ENCODE peak calls at places on chromosomes 13 and 19, in four cellular contexts. L is vagina, F is heart left ventricle, K is lower leg skin. O is an unnamed sample.

GRCh38 chr13:65829241-65830008 is 1400.7 kb downstream of the PCDH9 start:
- DNase-seq in L (no peak), F (no peak), K (no peak), O (no peak)

GRCh38 chr19:35116085-35116801 is 620 bp downstream of the FXYD3 start:
- DNase-seq in L (no peak), F (no peak), K (peak), O (no peak)

GRCh38 chr13:113208424-113209335 is at the start of gene PCID2:
- DNase-seq in L (no peak), F (peak), K (peak), O (peak)

GRCh38 chr19:37829526-37829925 is 50.1 kb upstream of the ZNF573 start:
- DNase-seq in L (no peak), F (no peak), K (no peak), O (no peak)

GRCh38 chr19:48681127-48681470 is 8.3 kb upstream of the NTN5 start:
- DNase-seq in L (no peak), F (no peak), K (no peak), O (peak)

GRCh38 chr13:90447735-90448103 is 899.8 kb upstream of the MIR17HG start:
- DNase-seq in L (no peak), F (no peak), K (no peak), O (peak)

GRCh38 chr13:20136781-20137703 is 23.8 kb downstream of the GJA3 start:
- DNase-seq in L (no peak), F (no peak), K (no peak), O (no peak)

GRCh38 chr19:43464089-43464775 is 1.2 kb downstream of the LYPD3 start:
- DNase-seq in L (no peak), F (peak), K (peak), O (no peak)

GRCh38 chr13:94345374-94346195 is 133.9 kb downstream of the DCT start:
- DNase-seq in L (no peak), F (no peak), K (no peak), O (no peak)

GRCh38 chr19:3697671-3698385 is 2.4 kb downstream of the PIP5K1C start:
- DNase-seq in L (no peak), F (no peak), K (peak), O (no peak)

GRCh38 chr19:53103903-53104203 is 631 bp upstream of the ZNF160 start:
- DNase-seq in L (no peak), F (no peak), K (no peak), O (no peak)

GRCh38 chr13:44414771-44415170 is 41.1 kb downstream of the SERP2 start:
- DNase-seq in L (no peak), F (no peak), K (no peak), O (no peak)

GRCh38 chr13:114275309-114275708 is 6.1 kb upstream of the UPF3A start:
- DNase-seq in L (no peak), F (no peak), K (no peak), O (no peak)

GRCh38 chr13:104764600-104764999 is 1698.4 kb upstream of the SLC10A2 start:
- DNase-seq in L (no peak), F (no peak), K (no peak), O (no peak)

GRCh38 chr19:5672708-5673459 is 7.4 kb downstream of the MICOS13 start:
- DNase-seq in L (no peak), F (no peak), K (no peak), O (no peak)

GRCh38 chr19:9406798-9407352 is 28.5 kb downstream of the ZNF266 start:
- DNase-seq in L (no peak), F (peak), K (no peak), O (peak)

DNA sequence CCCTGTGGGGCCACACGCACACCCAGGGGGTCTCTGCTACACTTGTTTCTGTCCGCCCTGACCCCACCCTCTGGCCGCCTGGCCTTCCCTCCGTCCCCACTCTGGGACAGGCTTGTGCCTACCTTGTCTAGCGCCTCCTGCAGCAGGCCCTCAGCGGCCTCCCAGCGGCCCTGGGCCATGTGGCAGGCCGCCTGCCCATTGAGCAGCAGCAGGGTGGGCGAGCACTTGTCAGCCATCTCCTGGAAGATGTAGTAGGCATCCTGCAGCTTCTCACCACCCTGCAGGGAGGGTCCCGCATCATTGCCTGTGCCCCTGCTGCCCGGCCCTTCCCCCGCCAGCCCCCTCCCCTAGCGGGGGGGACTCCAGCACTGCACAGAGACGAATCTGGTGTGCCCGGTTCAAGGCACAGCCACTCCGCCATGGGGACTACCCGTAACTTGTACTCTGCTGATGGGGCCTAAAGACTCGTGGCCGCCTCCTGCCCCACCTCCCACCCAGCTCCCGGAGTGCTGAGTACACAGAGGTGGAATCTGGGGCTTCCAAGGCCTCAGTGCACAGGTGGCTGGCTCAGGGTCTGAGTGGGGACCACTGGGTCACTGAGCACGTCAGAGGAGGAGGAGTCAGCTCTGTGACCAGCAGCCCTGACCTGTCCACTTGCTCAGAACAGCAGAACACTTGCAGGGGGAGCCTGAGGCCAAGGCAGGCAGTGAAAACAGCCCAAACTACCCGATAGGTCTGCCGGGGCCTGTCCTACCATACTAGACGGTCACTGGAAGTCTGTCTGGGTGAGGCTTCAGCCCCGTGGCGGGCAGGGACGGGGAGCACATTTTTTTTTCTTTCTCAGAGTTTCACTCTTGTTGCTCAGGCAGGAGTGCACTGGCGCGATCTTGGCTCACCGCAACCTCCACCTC is 7.4 kb upstream of the CERS1 start:
- DNase-seq in L (no peak), F (no peak), K (no peak), O (no peak)
- TF ChIP-seq POLR2A in L (no peak), F (no peak), K (no peak), O (no peak)

DNA sequence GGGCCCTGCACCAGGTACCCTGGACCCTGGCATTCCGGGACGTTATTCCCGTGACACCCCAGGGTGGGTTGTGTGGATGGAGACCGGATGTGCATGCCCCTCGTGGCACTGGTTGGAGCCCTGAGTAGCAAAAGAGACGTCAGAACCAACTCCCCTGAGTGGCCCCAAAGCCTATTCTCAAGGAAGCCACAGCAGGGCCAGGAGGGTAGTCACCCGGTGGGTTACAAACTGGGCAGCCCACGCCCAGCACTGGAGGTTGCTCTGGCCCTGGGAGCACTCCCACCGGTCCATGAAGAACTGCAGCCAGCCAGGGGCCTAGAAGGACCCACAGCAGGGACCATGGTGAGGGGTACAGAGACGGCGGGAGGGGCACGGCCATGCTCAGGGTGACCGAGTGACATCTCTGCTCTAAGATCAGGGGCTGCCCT is 7.5 kb downstream of the KLF16 start:
- DNase-seq in L (no peak), F (no peak), K (no peak), O (no peak)
- TF ChIP-seq POLR2A in L (no peak), F (no peak), K (no peak), O (no peak)

GRCh38 chr13:29456419-29456818 is 139.1 kb downstream of the SLC7A1 start:
- DNase-seq in L (no peak), F (no peak), K (no peak), O (no peak)
- TF ChIP-seq POLR2A in L (no peak), F (no peak), K (no peak), O (no peak)

DNA sequence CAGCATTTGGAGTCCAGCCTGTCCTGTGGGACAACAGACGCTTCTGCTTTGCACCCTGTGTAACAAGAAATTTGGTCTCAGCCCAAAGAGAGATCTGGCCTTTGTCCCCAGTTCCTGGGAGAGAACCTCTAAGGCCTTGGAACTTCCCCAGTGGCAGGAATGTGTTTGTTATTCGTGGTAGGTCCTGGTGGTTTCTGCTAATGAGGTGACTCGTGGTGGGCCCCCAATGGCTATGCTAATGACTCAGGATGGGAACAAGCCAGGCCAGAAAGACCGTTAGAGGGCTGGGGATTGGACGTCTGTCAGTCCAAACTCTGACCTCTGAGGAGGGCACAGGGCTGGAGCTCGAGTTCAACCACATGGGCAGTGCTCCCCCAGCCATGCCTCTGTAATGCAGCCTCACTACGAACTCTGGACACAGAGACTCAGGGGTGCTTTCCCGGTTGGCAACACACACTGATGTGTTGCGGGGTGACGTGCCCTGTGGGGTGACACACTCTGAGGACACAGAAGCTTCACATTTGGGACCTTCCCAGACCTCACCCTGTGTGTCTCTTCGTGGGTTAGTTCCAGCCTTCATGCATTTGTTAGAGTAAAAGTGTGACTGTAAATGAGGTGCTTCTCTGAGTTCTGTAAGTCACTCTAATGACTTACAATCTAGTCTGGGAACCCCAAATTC is 38.9 kb downstream of the TEX29 start:
- DNase-seq in L (peak), F (no peak), K (peak), O (no peak)
- TF ChIP-seq POLR2A in L (no peak), F (no peak), K (no peak), O (no peak)

GRCh38 chr13:51978836-51979556 is 32.3 kb downstream of the ATP7B start:
- DNase-seq in L (no peak), F (no peak), K (no peak), O (no peak)
- TF ChIP-seq POLR2A in L (no peak), F (no peak), K (no peak), O (no peak)

GRCh38 chr19:33427801-33428626 is 54.5 kb downstream of the CEBPG start:
- DNase-seq in L (no peak), F (peak), K (no peak), O (no peak)

GRCh38 chr19:33429891-33430673 is 56.6 kb downstream of the CEBPG start:
- DNase-seq in L (no peak), F (peak), K (no peak), O (no peak)

GRCh38 chr19:33428627-33429013 is 55.1 kb downstream of the CEBPG start:
- DNase-seq in L (no peak), F (peak), K (no peak), O (no peak)

GRCh38 chr19:33424181-33424580 is 50.7 kb downstream of the CEBPG start:
- DNase-seq in L (no peak), F (no peak), K (no peak), O (no peak)

GRCh38 chr19:33426621-33427475 is 53.3 kb downstream of the CEBPG start:
- DNase-seq in L (no peak), F (peak), K (no peak), O (no peak)
- TF ChIP-seq POLR2A in L (no peak), F (no peak), K (no peak), O (no peak)

DNA sequence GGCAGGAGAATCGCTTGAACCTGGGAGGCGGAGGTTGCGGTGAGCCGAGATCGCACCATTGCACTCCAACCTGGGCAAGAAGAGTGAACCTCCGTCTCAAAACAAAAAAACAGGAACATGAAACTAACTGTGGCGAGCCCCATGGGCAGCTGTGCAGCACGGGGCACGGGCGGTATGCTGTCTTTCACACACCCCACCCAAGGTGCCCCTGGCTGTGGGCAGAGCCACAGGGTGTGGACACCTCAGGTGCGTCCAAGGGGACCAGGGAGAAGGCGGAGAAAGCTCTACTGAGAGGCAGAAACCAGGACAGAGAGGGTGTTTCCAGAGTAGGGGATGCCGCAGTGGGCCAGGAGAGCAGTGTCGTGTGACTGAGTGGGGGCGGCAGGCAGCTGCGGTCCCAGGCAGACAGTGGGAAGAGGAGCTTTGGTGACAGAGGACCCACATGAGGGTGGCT is 29.8 kb downstream of the CARS2 start:
- DNase-seq in L (no peak), F (no peak), K (peak), O (no peak)
- TF ChIP-seq POLR2A in L (no peak), F (no peak), K (no peak), O (no peak)

GRCh38 chr19:23758187-23759074 is at the start of gene ZNF681:
- DNase-seq in L (no peak), F (peak), K (peak), O (peak)
- TF ChIP-seq POLR2A in L (no peak), F (peak), K (no peak), O (no peak)

GRCh38 chr19:47232422-47233211 is 1.6 kb upstream of the BBC3 start:
- DNase-seq in L (no peak), F (no peak), K (no peak), O (peak)

GRCh38 chr19:47230921-47231214 is at the start of gene BBC3:
- DNase-seq in L (no peak), F (peak), K (no peak), O (no peak)

GRCh38 chr19:47230122-47230920 is 678 bp downstream of the BBC3 start:
- DNase-seq in L (no peak), F (peak), K (peak), O (no peak)

GRCh38 chr19:47229674-47230121 is 1.3 kb downstream of the BBC3 start:
- DNase-seq in L (no peak), F (no peak), K (no peak), O (no peak)

DNA sequence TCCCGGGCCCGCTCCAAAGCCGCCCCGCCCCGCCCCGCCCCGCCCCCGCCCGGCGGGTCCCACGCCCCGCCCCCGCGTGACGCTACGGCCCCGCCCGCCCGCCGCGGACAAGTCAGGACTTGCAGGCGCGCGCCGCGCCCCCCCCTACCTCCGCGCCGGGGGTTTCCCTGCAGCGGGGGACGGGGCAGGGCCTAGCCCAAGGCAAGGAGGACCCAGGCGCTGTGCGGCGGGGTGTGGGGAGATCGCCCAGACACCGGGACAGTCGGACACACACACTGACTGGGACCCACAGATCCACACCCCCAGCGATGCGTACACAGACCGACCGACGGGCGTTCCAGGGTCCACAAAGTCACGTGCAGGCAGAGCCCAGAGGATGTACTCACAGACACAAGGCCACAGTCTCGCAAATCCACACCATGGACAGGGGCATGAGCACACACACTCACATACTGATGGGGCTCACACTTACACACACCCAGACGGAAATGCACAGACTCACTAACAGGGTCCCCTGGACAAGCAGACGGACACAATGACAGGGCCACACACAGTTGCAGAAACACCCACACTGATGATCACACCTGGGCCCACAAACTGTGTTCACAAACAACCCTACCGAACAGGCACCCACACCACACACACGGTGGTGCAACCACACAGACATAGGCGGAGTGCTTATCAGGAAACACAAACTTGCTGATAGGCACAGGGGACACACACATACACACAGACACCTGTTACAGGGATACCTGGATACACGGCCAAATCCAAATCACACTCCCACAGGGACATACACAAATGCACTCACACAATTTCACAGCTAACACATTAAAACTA is 436 bp upstream of the BBC3 start:
- DNase-seq in L (no peak), F (peak), K (peak), O (no peak)
- TF ChIP-seq POLR2A in L (no peak), F (no peak), K (no peak), O (no peak)

GRCh38 chr19:50792852-50793250 is 2.6 kb downstream of the ACP4 start:
- DNase-seq in L (no peak), F (no peak), K (no peak), O (no peak)

GRCh38 chr19:50790898-50791562 is 815 bp downstream of the ACP4 start:
- DNase-seq in L (no peak), F (no peak), K (no peak), O (no peak)

GRCh38 chr19:50791594-50792245 is 1.5 kb downstream of the ACP4 start:
- DNase-seq in L (no peak), F (no peak), K (no peak), O (no peak)

GRCh38 chr19:50792246-50792851 is 2.1 kb downstream of the ACP4 start:
- DNase-seq in L (no peak), F (no peak), K (no peak), O (no peak)

GRCh38 chr19:50790365-50790825 is at the start of gene ACP4:
- DNase-seq in L (no peak), F (no peak), K (no peak), O (no peak)
- TF ChIP-seq POLR2A in L (no peak), F (no peak), K (no peak), O (no peak)

O was measured in H54.